ENCODE peak calls at places on chromosomes 1 and 21, in ten cellular contexts. One of them, this sample, is unnamed.
A peak's percentile ranks its signal among the peaks of the same experiment; 100 is the strongest.

GRCh38 chr1:6111571-6111970 is 65.9 kb downstream of the KCNAB2 start:
- DNase-seq in uterus: no peak
- DNase-seq in tibial artery: no peak
- DNase-seq in fibroblast of pulmonary artery: no peak
- DNase-seq in heart left ventricle: no peak
- DNase-seq in cardiac fibroblast: no peak
- DNase-seq in CD4-positive, alpha-beta T cell: no peak
- DNase-seq in HCT116: no peak
- DNase-seq in Peyer's patch: no peak
- DNase-seq in GM12865: no peak
- DNase-seq in this sample: no peak

GRCh38 chr1:174160109-174160473 is 771 bp downstream of the RABGAP1L start:
- DNase-seq in cardiac fibroblast: peak; percentile 38
- DNase-seq in uterus: peak; percentile 24
- DNase-seq in heart left ventricle: peak; percentile 67
- DNase-seq in Peyer's patch: peak; percentile 88
- DNase-seq in HCT116: no peak
- DNase-seq in GM12865: peak; percentile 54
- DNase-seq in tibial artery: peak; percentile 71
- DNase-seq in CD4-positive, alpha-beta T cell: no peak
- DNase-seq in fibroblast of pulmonary artery: peak; percentile 26
- DNase-seq in this sample: peak; percentile 62

GRCh38 chr1:111190931-111191451 is 9.5 kb downstream of the DENND2D start:
- DNase-seq in GM12865: peak; percentile 2
- DNase-seq in cardiac fibroblast: peak; percentile 78
- DNase-seq in CD4-positive, alpha-beta T cell: no peak
- DNase-seq in HCT116: no peak
- DNase-seq in tibial artery: no peak
- DNase-seq in heart left ventricle: no peak
- DNase-seq in fibroblast of pulmonary artery: peak; percentile 86
- DNase-seq in Peyer's patch: no peak
- DNase-seq in uterus: no peak
- DNase-seq in this sample: no peak

GRCh38 chr1:109825774-109826173 is 62.1 kb upstream of the EPS8L3 start:
- DNase-seq in uterus: no peak
- DNase-seq in fibroblast of pulmonary artery: no peak
- DNase-seq in GM12865: no peak
- DNase-seq in tibial artery: no peak
- DNase-seq in HCT116: no peak
- DNase-seq in Peyer's patch: no peak
- DNase-seq in CD4-positive, alpha-beta T cell: no peak
- DNase-seq in heart left ventricle: no peak
- DNase-seq in cardiac fibroblast: no peak
- DNase-seq in this sample: no peak

GRCh38 chr1:63752176-63752575 is 21.6 kb upstream of the ROR1 start:
- DNase-seq in HCT116: no peak
- DNase-seq in cardiac fibroblast: no peak
- DNase-seq in uterus: no peak
- DNase-seq in GM12865: no peak
- DNase-seq in tibial artery: no peak
- DNase-seq in Peyer's patch: no peak
- DNase-seq in fibroblast of pulmonary artery: no peak
- DNase-seq in CD4-positive, alpha-beta T cell: no peak
- DNase-seq in heart left ventricle: no peak
- DNase-seq in this sample: no peak

GRCh38 chr1:160061376-160062100 is 8.4 kb downstream of the KCNJ10 start:
- DNase-seq in Peyer's patch: no peak
- DNase-seq in HCT116: no peak
- DNase-seq in GM12865: no peak
- DNase-seq in CD4-positive, alpha-beta T cell: no peak
- DNase-seq in heart left ventricle: no peak
- DNase-seq in cardiac fibroblast: no peak
- DNase-seq in uterus: no peak
- DNase-seq in fibroblast of pulmonary artery: no peak
- DNase-seq in tibial artery: no peak
- DNase-seq in this sample: no peak

GRCh38 chr1:54290443-54291184 is 90.6 kb downstream of the MRPL37 start:
- DNase-seq in fibroblast of pulmonary artery: peak; percentile 29
- DNase-seq in HCT116: no peak
- DNase-seq in Peyer's patch: peak; percentile 69
- DNase-seq in cardiac fibroblast: no peak
- DNase-seq in CD4-positive, alpha-beta T cell: no peak
- DNase-seq in uterus: no peak
- DNase-seq in heart left ventricle: no peak
- DNase-seq in GM12865: no peak
- DNase-seq in tibial artery: peak; percentile 89
- DNase-seq in this sample: peak; percentile 56

GRCh38 chr1:33176362-33176850 is 5.4 kb downstream of the TRIM62 start:
- DNase-seq in heart left ventricle: no peak
- DNase-seq in tibial artery: peak; percentile 52
- DNase-seq in CD4-positive, alpha-beta T cell: no peak
- DNase-seq in uterus: no peak
- DNase-seq in GM12865: no peak
- DNase-seq in fibroblast of pulmonary artery: peak; percentile 31
- DNase-seq in cardiac fibroblast: peak; percentile 61
- DNase-seq in Peyer's patch: no peak
- DNase-seq in HCT116: no peak
- DNase-seq in this sample: no peak

GRCh38 chr1:23451452-23451851 is 26.9 kb upstream of the TCEA3 start:
- DNase-seq in HCT116: no peak
- DNase-seq in cardiac fibroblast: no peak
- DNase-seq in GM12865: no peak
- DNase-seq in heart left ventricle: no peak
- DNase-seq in CD4-positive, alpha-beta T cell: no peak
- DNase-seq in tibial artery: no peak
- DNase-seq in fibroblast of pulmonary artery: no peak
- DNase-seq in uterus: no peak
- DNase-seq in Peyer's patch: no peak
- DNase-seq in this sample: no peak

GRCh38 chr1:210558302-210558701 is 229.6 kb downstream of the HHAT start:
- DNase-seq in heart left ventricle: peak; percentile 75
- DNase-seq in uterus: no peak
- DNase-seq in GM12865: no peak
- DNase-seq in cardiac fibroblast: no peak
- DNase-seq in fibroblast of pulmonary artery: peak; percentile 6
- DNase-seq in CD4-positive, alpha-beta T cell: no peak
- DNase-seq in HCT116: no peak
- DNase-seq in tibial artery: no peak
- DNase-seq in Peyer's patch: no peak
- DNase-seq in this sample: no peak

GRCh38 chr1:30697571-30697970 is 25.8 kb downstream of the MATN1 start:
- DNase-seq in Peyer's patch: peak; percentile 36
- DNase-seq in HCT116: no peak
- DNase-seq in cardiac fibroblast: no peak
- DNase-seq in GM12865: peak; percentile 52
- DNase-seq in uterus: peak; percentile 43
- DNase-seq in CD4-positive, alpha-beta T cell: no peak
- DNase-seq in heart left ventricle: no peak
- DNase-seq in tibial artery: peak; percentile 65
- DNase-seq in fibroblast of pulmonary artery: no peak
- DNase-seq in this sample: no peak

GRCh38 chr1:201447911-201448871 is 20.8 kb downstream of the PHLDA3 start:
- DNase-seq in CD4-positive, alpha-beta T cell: peak; percentile 36
- DNase-seq in tibial artery: peak; percentile 87
- DNase-seq in cardiac fibroblast: peak; percentile 83
- DNase-seq in heart left ventricle: peak; percentile 74
- DNase-seq in HCT116: peak; percentile 57
- DNase-seq in uterus: peak; percentile 81
- DNase-seq in GM12865: peak; percentile 87
- DNase-seq in fibroblast of pulmonary artery: peak; percentile 82
- DNase-seq in Peyer's patch: peak; percentile 86
- DNase-seq in this sample: peak; percentile 84

GRCh38 chr1:24277420-24278169 is 41.6 kb upstream of the GRHL3 start:
- DNase-seq in uterus: no peak
- DNase-seq in GM12865: peak; percentile 45
- DNase-seq in CD4-positive, alpha-beta T cell: no peak
- DNase-seq in Peyer's patch: no peak
- DNase-seq in tibial artery: no peak
- DNase-seq in HCT116: no peak
- DNase-seq in fibroblast of pulmonary artery: peak; percentile 73
- DNase-seq in cardiac fibroblast: peak; percentile 57
- DNase-seq in heart left ventricle: no peak
- DNase-seq in this sample: peak; percentile 39

GRCh38 chr1:12565094-12565965 is 52.7 kb downstream of the DHRS3 start:
- DNase-seq in HCT116: no peak
- DNase-seq in heart left ventricle: peak; percentile 72
- DNase-seq in GM12865: no peak
- DNase-seq in fibroblast of pulmonary artery: no peak
- DNase-seq in cardiac fibroblast: no peak
- DNase-seq in uterus: no peak
- DNase-seq in Peyer's patch: no peak
- DNase-seq in tibial artery: peak; percentile 91
- DNase-seq in CD4-positive, alpha-beta T cell: no peak
- DNase-seq in this sample: no peak

GRCh38 chr1:3459940-3460652 is 5.6 kb downstream of the ARHGEF16 start:
- DNase-seq in CD4-positive, alpha-beta T cell: no peak
- DNase-seq in uterus: no peak
- DNase-seq in heart left ventricle: no peak
- DNase-seq in fibroblast of pulmonary artery: no peak
- DNase-seq in HCT116: no peak
- DNase-seq in GM12865: no peak
- DNase-seq in tibial artery: no peak
- DNase-seq in cardiac fibroblast: no peak
- DNase-seq in Peyer's patch: peak; percentile 91
- DNase-seq in this sample: no peak

GRCh38 chr1:237749122-237749521 is 141.6 kb downstream of the ZP4 start:
- DNase-seq in heart left ventricle: no peak
- DNase-seq in cardiac fibroblast: no peak
- DNase-seq in HCT116: no peak
- DNase-seq in fibroblast of pulmonary artery: no peak
- DNase-seq in tibial artery: no peak
- DNase-seq in Peyer's patch: no peak
- DNase-seq in uterus: no peak
- DNase-seq in CD4-positive, alpha-beta T cell: no peak
- DNase-seq in GM12865: no peak
- DNase-seq in this sample: no peak

GRCh38 chr1:72649974-72650373 is 367.6 kb upstream of the NEGR1 start:
- DNase-seq in uterus: no peak
- DNase-seq in Peyer's patch: no peak
- DNase-seq in fibroblast of pulmonary artery: peak; percentile 6
- DNase-seq in HCT116: no peak
- DNase-seq in tibial artery: no peak
- DNase-seq in heart left ventricle: no peak
- DNase-seq in GM12865: no peak
- DNase-seq in cardiac fibroblast: peak; percentile 34
- DNase-seq in CD4-positive, alpha-beta T cell: no peak
- DNase-seq in this sample: no peak

GRCh38 chr1:9785406-9785805 is 38.4 kb downstream of the CLSTN1 start:
- DNase-seq in Peyer's patch: no peak
- DNase-seq in tibial artery: no peak
- DNase-seq in GM12865: no peak
- DNase-seq in CD4-positive, alpha-beta T cell: no peak
- DNase-seq in uterus: no peak
- DNase-seq in heart left ventricle: no peak
- DNase-seq in cardiac fibroblast: no peak
- DNase-seq in HCT116: no peak
- DNase-seq in fibroblast of pulmonary artery: no peak
- DNase-seq in this sample: no peak

GRCh38 chr1:205107327-205107726 is 14.5 kb downstream of the RBBP5 start:
- DNase-seq in Peyer's patch: no peak
- DNase-seq in uterus: no peak
- DNase-seq in HCT116: no peak
- DNase-seq in GM12865: no peak
- DNase-seq in tibial artery: no peak
- DNase-seq in cardiac fibroblast: no peak
- DNase-seq in CD4-positive, alpha-beta T cell: no peak
- DNase-seq in heart left ventricle: no peak
- DNase-seq in fibroblast of pulmonary artery: no peak
- DNase-seq in this sample: no peak

GRCh38 chr1:154166207-154166606 is 11.3 kb upstream of the NUP210L start:
- DNase-seq in fibroblast of pulmonary artery: no peak
- DNase-seq in GM12865: no peak
- DNase-seq in CD4-positive, alpha-beta T cell: no peak
- DNase-seq in HCT116: no peak
- DNase-seq in tibial artery: no peak
- DNase-seq in heart left ventricle: no peak
- DNase-seq in uterus: no peak
- DNase-seq in Peyer's patch: no peak
- DNase-seq in cardiac fibroblast: no peak
- DNase-seq in this sample: no peak
- TF ChIP-seq CTCF in fibroblast of pulmonary artery: no peak
- TF ChIP-seq CTCF in GM12865: no peak
- TF ChIP-seq CTCF in CD4-positive, alpha-beta T cell: no peak
- TF ChIP-seq CTCF in HCT116: no peak
- TF ChIP-seq CTCF in tibial artery: no peak
- TF ChIP-seq CTCF in heart left ventricle: no peak
- TF ChIP-seq CTCF in uterus: no peak
- TF ChIP-seq CTCF in Peyer's patch: no peak
- TF ChIP-seq CTCF in cardiac fibroblast: no peak
- TF ChIP-seq CTCF in this sample: no peak

GRCh38 chr21:26159869-26160268 is 10.7 kb downstream of the APP start:
- DNase-seq in HCT116: no peak
- DNase-seq in uterus: no peak
- DNase-seq in heart left ventricle: no peak
- DNase-seq in cardiac fibroblast: no peak
- DNase-seq in tibial artery: no peak
- DNase-seq in Peyer's patch: no peak
- DNase-seq in fibroblast of pulmonary artery: no peak
- DNase-seq in CD4-positive, alpha-beta T cell: no peak
- DNase-seq in GM12865: no peak
- DNase-seq in this sample: no peak
- TF ChIP-seq CTCF in HCT116: no peak
- TF ChIP-seq CTCF in uterus: no peak
- TF ChIP-seq CTCF in heart left ventricle: no peak
- TF ChIP-seq CTCF in cardiac fibroblast: no peak
- TF ChIP-seq CTCF in tibial artery: no peak
- TF ChIP-seq CTCF in Peyer's patch: no peak
- TF ChIP-seq CTCF in fibroblast of pulmonary artery: no peak
- TF ChIP-seq CTCF in CD4-positive, alpha-beta T cell: no peak
- TF ChIP-seq CTCF in GM12865: no peak
- TF ChIP-seq CTCF in this sample: no peak

GRCh38 chr1:46487818-46488218 is 1.8 kb upstream of the DMBX1 start:
- DNase-seq in fibroblast of pulmonary artery: peak; percentile 25
- DNase-seq in Peyer's patch: no peak
- DNase-seq in tibial artery: no peak
- DNase-seq in uterus: no peak
- DNase-seq in CD4-positive, alpha-beta T cell: no peak
- DNase-seq in heart left ventricle: no peak
- DNase-seq in GM12865: peak; percentile 15
- DNase-seq in cardiac fibroblast: peak; percentile 29
- DNase-seq in HCT116: no peak
- DNase-seq in this sample: peak; percentile 57
- TF ChIP-seq CTCF in fibroblast of pulmonary artery: peak; percentile 42
- TF ChIP-seq CTCF in Peyer's patch: peak; percentile 15
- TF ChIP-seq CTCF in tibial artery: no peak
- TF ChIP-seq CTCF in uterus: no peak
- TF ChIP-seq CTCF in CD4-positive, alpha-beta T cell: no peak
- TF ChIP-seq CTCF in heart left ventricle: no peak
- TF ChIP-seq CTCF in GM12865: peak; percentile 29
- TF ChIP-seq CTCF in cardiac fibroblast: peak; percentile 36
- TF ChIP-seq CTCF in HCT116: peak; percentile 63
- TF ChIP-seq CTCF in this sample: peak; percentile 28

GRCh38 chr1:98054367-98054701 is 133.5 kb upstream of the DPYD start:
- DNase-seq in fibroblast of pulmonary artery: no peak
- DNase-seq in Peyer's patch: no peak
- DNase-seq in tibial artery: no peak
- DNase-seq in heart left ventricle: no peak
- DNase-seq in HCT116: no peak
- DNase-seq in CD4-positive, alpha-beta T cell: no peak
- DNase-seq in uterus: no peak
- DNase-seq in cardiac fibroblast: no peak
- DNase-seq in GM12865: no peak
- DNase-seq in this sample: no peak
- TF ChIP-seq CTCF in fibroblast of pulmonary artery: no peak
- TF ChIP-seq CTCF in Peyer's patch: no peak
- TF ChIP-seq CTCF in tibial artery: no peak
- TF ChIP-seq CTCF in heart left ventricle: no peak
- TF ChIP-seq CTCF in HCT116: no peak
- TF ChIP-seq CTCF in CD4-positive, alpha-beta T cell: peak; percentile 31
- TF ChIP-seq CTCF in uterus: no peak
- TF ChIP-seq CTCF in cardiac fibroblast: no peak
- TF ChIP-seq CTCF in GM12865: no peak
- TF ChIP-seq CTCF in this sample: peak; percentile 47